ENCODE peak calls at places on chromosomes 6 and 20, in five cellular contexts. D is stimulated activated CD8-positive, alpha-beta memory T cell treated with anti-CD3 and anti-CD28 coated beads, Interleukin-7, amount 100 ng/mL, for 1 hour; T is NCI-H1436 treated with DMSO at 0.1 percent for 48 hours; W is SW480; R is activated naive CD8-positive, alpha-beta T cell treated with anti-CD3 and anti-CD28 coated beads, Interleukin-2, amount 50 U/mL, for 24 hours. J is an unnamed sample.

GRCh38 chr6:100176951-100177710 is 183.1 kb upstream of the MCHR2 start:
- DNase-seq in T (no peak), R (no peak), W (no peak), D (no peak), J (no peak)

GRCh38 chr6:53266553-53267090 is 82.1 kb downstream of the ELOVL5 start:
- DNase-seq in W (no peak), T (no peak), R (no peak), D (no peak), J (no peak)

GRCh38 chr6:141475269-141475668 is 657.5 kb upstream of the GJE1 start:
- DNase-seq in R (no peak), T (no peak), W (no peak), D (no peak), J (no peak)

GRCh38 chr20:32635764-32636163 is 38.0 kb downstream of the C20orf203 start:
- DNase-seq in D (no peak), T (no peak), R (no peak), W (no peak), J (no peak)

GRCh38 chr6:147930743-147931142 is 411.9 kb upstream of the SASH1 start:
- DNase-seq in R (no peak), T (no peak), W (peak), D (no peak), J (no peak)

GRCh38 chr6:45619994-45620471 is 242.3 kb upstream of the SUPT3H start:
- DNase-seq in W (no peak), D (no peak), T (no peak), R (no peak), J (no peak)

GRCh38 chr20:32319100-32319499 is 39.0 kb upstream of the ASXL1 start:
- DNase-seq in R (no peak), T (no peak), D (no peak), W (no peak), J (no peak)

GRCh38 chr6:153947817-153948447 is 91.1 kb upstream of the OPRM1 start:
- DNase-seq in D (no peak), R (peak), T (no peak), W (no peak), J (peak)

GRCh38 chr6:148535976-148536375 is 193.3 kb downstream of the SASH1 start:
- DNase-seq in R (no peak), W (no peak), D (no peak), T (no peak), J (no peak)

GRCh38 chr6:12114055-12114503 is 102.0 kb downstream of the HIVEP1 start:
- DNase-seq in R (no peak), T (no peak), W (no peak), D (no peak), J (no peak)

GRCh38 chr6:160238786-160239751 is 19.6 kb downstream of the SLC22A2 start:
- DNase-seq in T (no peak), R (no peak), W (peak), D (no peak), J (no peak)

GRCh38 chr6:141309295-141309694 is 823.4 kb upstream of the GJE1 start:
- DNase-seq in T (no peak), R (no peak), W (no peak), D (no peak), J (no peak)

GRCh38 chr6:5159162-5159561 is 74.0 kb downstream of the PPP1R3G start:
- DNase-seq in W (no peak), T (no peak), R (no peak), D (no peak), J (no peak)

GRCh38 chr6:45082091-45082490 is 246.0 kb upstream of the RUNX2 start:
- DNase-seq in W (no peak), T (no peak), D (no peak), R (no peak), J (no peak)